ENCODE peak calls at places on chromosome 9, in six cellular contexts. One of them, this sample, is unnamed.

GRCh38 chr9:122158202-122158601 is 1.4 kb downstream of the NDUFA8 start:
- DNase-seq in HepG2: peak
- DNase-seq in H1: peak
- DNase-seq in K562: peak
- DNase-seq in HCT116: peak
- DNase-seq in GM12878: no peak
- DNase-seq in this sample: peak

GRCh38 chr9:128733256-128733655 is 9.3 kb upstream of the ZDHHC12 start:
- DNase-seq in K562: peak
- DNase-seq in HepG2: peak
- DNase-seq in GM12878: no peak
- DNase-seq in HCT116: peak
- DNase-seq in H1: peak
- DNase-seq in this sample: peak

GRCh38 chr9:14222149-14222835 is 91.6 kb downstream of the NFIB start:
- DNase-seq in HepG2: no peak
- DNase-seq in GM12878: no peak
- DNase-seq in H1: no peak
- DNase-seq in K562: no peak
- DNase-seq in HCT116: no peak
- DNase-seq in this sample: no peak

GRCh38 chr9:117763314-117763713 is 59.1 kb downstream of the TLR4 start:
- DNase-seq in GM12878: no peak
- DNase-seq in HCT116: no peak
- DNase-seq in HepG2: no peak
- DNase-seq in H1: no peak
- DNase-seq in K562: no peak
- DNase-seq in this sample: no peak

GRCh38 chr9:133349965-133350624 is 2.1 kb downstream of the RPL7A start:
- DNase-seq in K562: no peak
- DNase-seq in GM12878: no peak
- DNase-seq in HCT116: no peak
- DNase-seq in H1: no peak
- DNase-seq in HepG2: no peak
- DNase-seq in this sample: no peak

GRCh38 chr9:104386425-104387069 is 117.5 kb upstream of the OR13F1 start:
- DNase-seq in K562: peak
- DNase-seq in H1: no peak
- DNase-seq in GM12878: no peak
- DNase-seq in HepG2: peak
- DNase-seq in HCT116: peak
- DNase-seq in this sample: peak

GRCh38 chr9:113609562-113610318 is 146.2 kb downstream of the RGS3 start:
- DNase-seq in K562: no peak
- DNase-seq in H1: no peak
- DNase-seq in HCT116: no peak
- DNase-seq in GM12878: no peak
- DNase-seq in HepG2: peak
- DNase-seq in this sample: no peak

GRCh38 chr9:20640331-20641187 is 18.3 kb upstream of the MLLT3 start:
- DNase-seq in HCT116: no peak
- DNase-seq in HepG2: no peak
- DNase-seq in H1: no peak
- DNase-seq in GM12878: peak
- DNase-seq in K562: no peak
- DNase-seq in this sample: no peak

GRCh38 chr9:8916771-8917170 is 1117.2 kb upstream of the DMAC1 start:
- DNase-seq in HCT116: no peak
- DNase-seq in K562: no peak
- DNase-seq in GM12878: no peak
- DNase-seq in H1: no peak
- DNase-seq in HepG2: no peak
- DNase-seq in this sample: no peak

GRCh38 chr9:132005896-132006295 is 73.8 kb downstream of the MED27 start:
- DNase-seq in K562: no peak
- DNase-seq in GM12878: no peak
- DNase-seq in HCT116: no peak
- DNase-seq in H1: no peak
- DNase-seq in HepG2: no peak
- DNase-seq in this sample: no peak

GRCh38 chr9:95462419-95463121 is 54.2 kb downstream of the PTCH1 start:
- DNase-seq in K562: peak
- DNase-seq in HCT116: no peak
- DNase-seq in HepG2: no peak
- DNase-seq in GM12878: peak
- DNase-seq in H1: no peak
- DNase-seq in this sample: no peak

GRCh38 chr9:78613006-78613405 is 316.1 kb downstream of the PSAT1 start:
- DNase-seq in H1: no peak
- DNase-seq in GM12878: no peak
- DNase-seq in K562: no peak
- DNase-seq in HCT116: no peak
- DNase-seq in HepG2: no peak
- DNase-seq in this sample: no peak
- TF ChIP-seq ZNF274 in H1: no peak
- TF ChIP-seq ZNF274 in GM12878: no peak
- TF ChIP-seq ZNF274 in K562: no peak
- TF ChIP-seq ZNF274 in HCT116: no peak
- TF ChIP-seq ZNF274 in HepG2: no peak
- TF ChIP-seq ZNF274 in this sample: no peak

GRCh38 chr9:36280989-36281388 is 22.7 kb upstream of the GNE start:
- DNase-seq in HCT116: no peak
- DNase-seq in K562: no peak
- DNase-seq in GM12878: no peak
- DNase-seq in H1: no peak
- DNase-seq in HepG2: no peak
- DNase-seq in this sample: no peak
- TF ChIP-seq ZNF274 in HCT116: no peak
- TF ChIP-seq ZNF274 in K562: no peak
- TF ChIP-seq ZNF274 in GM12878: no peak
- TF ChIP-seq ZNF274 in H1: no peak
- TF ChIP-seq ZNF274 in HepG2: no peak
- TF ChIP-seq ZNF274 in this sample: no peak

DNA sequence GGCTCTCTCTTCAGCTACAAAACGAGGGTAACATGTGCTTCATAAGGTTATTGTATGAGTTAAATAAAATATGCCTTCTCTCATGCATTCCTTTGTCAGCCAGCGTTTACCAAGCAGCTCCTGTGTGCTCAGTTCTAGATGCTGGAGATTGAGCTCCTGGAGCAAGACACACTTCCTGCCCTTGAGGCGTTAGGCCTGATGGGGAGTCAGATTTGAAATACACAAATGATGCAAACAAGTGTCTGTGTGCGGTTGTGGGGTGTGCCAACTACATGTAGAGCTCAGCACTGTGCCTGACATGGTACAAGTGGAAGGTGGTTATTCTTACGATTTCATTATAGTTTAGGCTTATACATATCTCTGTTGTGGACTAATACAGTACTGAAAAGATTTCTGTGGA is 39.6 kb upstream of the ANGPTL2 start:
- DNase-seq in H1: no peak
- DNase-seq in HCT116: no peak
- DNase-seq in HepG2: no peak
- DNase-seq in GM12878: no peak
- DNase-seq in K562: no peak
- DNase-seq in this sample: no peak
- TF ChIP-seq ZNF274 in H1: no peak
- TF ChIP-seq ZNF274 in HCT116: no peak
- TF ChIP-seq ZNF274 in HepG2: no peak
- TF ChIP-seq ZNF274 in GM12878: no peak
- TF ChIP-seq ZNF274 in K562: no peak
- TF ChIP-seq ZNF274 in this sample: no peak

GRCh38 chr9:109602987-109603386 is 104.9 kb upstream of the PTPN3 start:
- DNase-seq in H1: no peak
- DNase-seq in GM12878: no peak
- DNase-seq in HCT116: no peak
- DNase-seq in K562: no peak
- DNase-seq in HepG2: no peak
- DNase-seq in this sample: no peak

GRCh38 chr9:109599131-109599530 is 101.0 kb upstream of the PTPN3 start:
- DNase-seq in HepG2: no peak
- DNase-seq in H1: no peak
- DNase-seq in K562: no peak
- DNase-seq in GM12878: no peak
- DNase-seq in HCT116: no peak
- DNase-seq in this sample: no peak

GRCh38 chr9:109600142-109600541 is 102.0 kb upstream of the PTPN3 start:
- DNase-seq in GM12878: no peak
- DNase-seq in HCT116: no peak
- DNase-seq in H1: no peak
- DNase-seq in HepG2: no peak
- DNase-seq in K562: no peak
- DNase-seq in this sample: no peak

GRCh38 chr9:109604036-109604600 is 106.0 kb upstream of the PTPN3 start:
- DNase-seq in HepG2: no peak
- DNase-seq in HCT116: no peak
- DNase-seq in H1: no peak
- DNase-seq in GM12878: no peak
- DNase-seq in K562: no peak
- DNase-seq in this sample: no peak

DNA sequence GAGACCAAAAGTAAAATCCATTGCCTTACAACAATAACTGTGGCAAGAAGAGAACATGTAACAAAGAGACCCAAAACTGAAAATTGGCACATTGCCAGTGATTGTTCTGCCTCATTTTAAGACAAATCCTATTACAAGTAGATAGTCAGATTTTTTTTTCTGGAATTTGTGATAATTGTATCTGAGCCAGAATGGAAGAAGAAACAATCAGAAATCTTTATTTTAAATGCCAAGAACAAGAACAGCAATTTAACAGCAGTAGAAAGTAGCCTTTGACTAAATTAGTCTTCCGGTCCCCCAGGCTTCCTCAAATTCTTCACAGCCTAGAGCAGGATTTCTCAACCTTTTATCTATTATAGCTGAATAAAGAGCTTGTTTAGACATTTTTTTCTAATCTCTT is 106.7 kb upstream of the PTPN3 start:
- DNase-seq in HCT116: no peak
- DNase-seq in H1: no peak
- DNase-seq in K562: no peak
- DNase-seq in HepG2: no peak
- DNase-seq in GM12878: no peak
- DNase-seq in this sample: no peak
- TF ChIP-seq ZNF274 in HCT116: no peak
- TF ChIP-seq ZNF274 in H1: no peak
- TF ChIP-seq ZNF274 in K562: no peak
- TF ChIP-seq ZNF274 in HepG2: no peak
- TF ChIP-seq ZNF274 in GM12878: no peak
- TF ChIP-seq ZNF274 in this sample: no peak

GRCh38 chr9:126781717-126782388 is 23.0 kb upstream of the ZBTB43 start:
- DNase-seq in HepG2: peak
- DNase-seq in HCT116: peak
- DNase-seq in GM12878: no peak
- DNase-seq in K562: peak
- DNase-seq in H1: peak
- DNase-seq in this sample: peak
- TF ChIP-seq ZNF274 in HepG2: no peak
- TF ChIP-seq ZNF274 in HCT116: no peak
- TF ChIP-seq ZNF274 in GM12878: no peak
- TF ChIP-seq ZNF274 in K562: no peak
- TF ChIP-seq ZNF274 in H1: no peak
- TF ChIP-seq ZNF274 in this sample: no peak

DNA sequence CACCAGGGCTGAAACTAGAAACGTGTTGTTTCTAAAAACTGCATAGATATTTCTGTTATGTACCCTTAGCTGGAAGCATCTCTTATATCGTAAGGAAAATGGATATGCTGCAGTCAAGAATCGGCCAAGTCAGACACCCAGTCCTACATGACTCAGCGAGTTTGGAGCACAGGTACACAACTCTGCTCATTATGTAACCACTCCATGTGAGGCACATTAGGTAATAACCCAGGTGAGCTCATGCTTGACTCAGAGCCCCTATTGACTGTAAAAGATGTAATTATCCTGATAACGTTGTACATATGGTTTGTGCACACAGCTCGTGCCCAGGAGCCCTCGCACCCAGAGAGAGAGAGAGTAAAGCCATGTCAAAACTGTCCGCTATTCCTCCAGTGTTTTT is 593.7 kb upstream of the ACO1 start:
- DNase-seq in GM12878: no peak
- DNase-seq in H1: no peak
- DNase-seq in K562: no peak
- DNase-seq in HepG2: peak
- DNase-seq in HCT116: no peak
- DNase-seq in this sample: no peak
- TF ChIP-seq ZNF274 in GM12878: no peak
- TF ChIP-seq ZNF274 in H1: no peak
- TF ChIP-seq ZNF274 in K562: no peak
- TF ChIP-seq ZNF274 in HepG2: no peak
- TF ChIP-seq ZNF274 in HCT116: no peak
- TF ChIP-seq ZNF274 in this sample: no peak